ENCODE peak calls at places on chromosomes 3 and 15, in ten cellular contexts. One of them, this sample, is unnamed.

GRCh38 chr15:25767356-25768151 is 95.6 kb downstream of the ATP10A start:
- DNase-seq in neural progenitor cell: no peak
- DNase-seq in NCI-H1092 treated with DMSO at 0.1 percent for 48 hours: no peak
- DNase-seq in heart left ventricle: no peak
- DNase-seq in esophagus squamous epithelium: no peak
- DNase-seq in astrocyte of the spinal cord: no peak
- DNase-seq in memory B cell: no peak
- DNase-seq in T follicular helper cell: no peak
- DNase-seq in NCI-H345: no peak
- DNase-seq in CD8-positive, alpha-beta T cell: no peak
- DNase-seq in this sample: no peak

GRCh38 chr3:102394517-102394916 is 40.3 kb upstream of the ZPLD1 start:
- DNase-seq in astrocyte of the spinal cord: no peak
- DNase-seq in NCI-H1092 treated with DMSO at 0.1 percent for 48 hours: no peak
- DNase-seq in esophagus squamous epithelium: no peak
- DNase-seq in CD8-positive, alpha-beta T cell: no peak
- DNase-seq in T follicular helper cell: no peak
- DNase-seq in memory B cell: no peak
- DNase-seq in NCI-H345: no peak
- DNase-seq in neural progenitor cell: no peak
- DNase-seq in heart left ventricle: no peak
- DNase-seq in this sample: no peak

GRCh38 chr3:20072422-20072821 is 32.2 kb downstream of the KAT2B start:
- DNase-seq in memory B cell: no peak
- DNase-seq in NCI-H1092 treated with DMSO at 0.1 percent for 48 hours: no peak
- DNase-seq in esophagus squamous epithelium: no peak
- DNase-seq in neural progenitor cell: no peak
- DNase-seq in NCI-H345: no peak
- DNase-seq in heart left ventricle: no peak
- DNase-seq in T follicular helper cell: no peak
- DNase-seq in CD8-positive, alpha-beta T cell: no peak
- DNase-seq in astrocyte of the spinal cord: no peak
- DNase-seq in this sample: no peak

GRCh38 chr3:40422861-40423260 is 34.3 kb upstream of the RPL14 start:
- DNase-seq in memory B cell: no peak
- DNase-seq in CD8-positive, alpha-beta T cell: no peak
- DNase-seq in NCI-H1092 treated with DMSO at 0.1 percent for 48 hours: no peak
- DNase-seq in NCI-H345: no peak
- DNase-seq in neural progenitor cell: no peak
- DNase-seq in esophagus squamous epithelium: no peak
- DNase-seq in T follicular helper cell: no peak
- DNase-seq in astrocyte of the spinal cord: no peak
- DNase-seq in heart left ventricle: no peak
- DNase-seq in this sample: no peak

GRCh38 chr15:82810061-82810862 is 834 bp downstream of the WHAMM start:
- DNase-seq in memory B cell: peak
- DNase-seq in NCI-H1092 treated with DMSO at 0.1 percent for 48 hours: peak
- DNase-seq in esophagus squamous epithelium: no peak
- DNase-seq in heart left ventricle: peak
- DNase-seq in neural progenitor cell: peak
- DNase-seq in NCI-H345: peak
- DNase-seq in CD8-positive, alpha-beta T cell: peak
- DNase-seq in astrocyte of the spinal cord: peak
- DNase-seq in T follicular helper cell: peak
- DNase-seq in this sample: peak

GRCh38 chr15:93587046-93587445 is 498.0 kb upstream of the RGMA start:
- DNase-seq in heart left ventricle: peak
- DNase-seq in memory B cell: no peak
- DNase-seq in NCI-H345: no peak
- DNase-seq in T follicular helper cell: no peak
- DNase-seq in neural progenitor cell: no peak
- DNase-seq in astrocyte of the spinal cord: no peak
- DNase-seq in CD8-positive, alpha-beta T cell: no peak
- DNase-seq in esophagus squamous epithelium: no peak
- DNase-seq in NCI-H1092 treated with DMSO at 0.1 percent for 48 hours: no peak
- DNase-seq in this sample: no peak

GRCh38 chr3:28799084-28799483 is 450.5 kb upstream of the AZI2 start:
- DNase-seq in NCI-H1092 treated with DMSO at 0.1 percent for 48 hours: no peak
- DNase-seq in T follicular helper cell: no peak
- DNase-seq in astrocyte of the spinal cord: no peak
- DNase-seq in esophagus squamous epithelium: no peak
- DNase-seq in memory B cell: no peak
- DNase-seq in CD8-positive, alpha-beta T cell: no peak
- DNase-seq in neural progenitor cell: peak
- DNase-seq in NCI-H345: no peak
- DNase-seq in heart left ventricle: no peak
- DNase-seq in this sample: no peak

GRCh38 chr3:14280326-14280725 is 101.7 kb downstream of the LSM3 start:
- DNase-seq in memory B cell: no peak
- DNase-seq in NCI-H1092 treated with DMSO at 0.1 percent for 48 hours: no peak
- DNase-seq in astrocyte of the spinal cord: no peak
- DNase-seq in esophagus squamous epithelium: no peak
- DNase-seq in T follicular helper cell: no peak
- DNase-seq in CD8-positive, alpha-beta T cell: no peak
- DNase-seq in heart left ventricle: no peak
- DNase-seq in neural progenitor cell: no peak
- DNase-seq in NCI-H345: no peak
- DNase-seq in this sample: no peak